ENCODE peak calls at places on chromosomes 16 and 17, in five cellular contexts. H, O, L, P and K are unnamed samples.

GRCh38 chr16:55502801-55503366 is 6.0 kb upstream of the LPCAT2 start:
- DNase-seq in O (peak), H (no peak), P (no peak), L (peak), K (no peak)

GRCh38 chr17:4436846-4437245 is 3.1 kb downstream of the SPNS3 start:
- DNase-seq in P (no peak), O (no peak), L (no peak), H (no peak), K (no peak)

GRCh38 chr17:34913001-34913400 is 48.3 kb downstream of the CCT6B start:
- DNase-seq in H (no peak), O (no peak), P (no peak), L (no peak), K (no peak)

GRCh38 chr17:4939554-4939803 is 367 bp downstream of the SLC25A11 start:
- DNase-seq in P (no peak), H (no peak), O (peak), L (no peak), K (no peak)

GRCh38 chr16:27852116-27852515 is 211.4 kb downstream of the GSG1L start:
- DNase-seq in P (no peak), O (no peak), H (no peak), L (no peak), K (no peak)

GRCh38 chr17:82808006-82808405 is 31.8 kb downstream of the ZNF750 start:
- DNase-seq in O (no peak), H (no peak), P (no peak), L (no peak), K (no peak)

GRCh38 chr17:55230716-55231115 is 34.0 kb upstream of the HLF start:
- DNase-seq in O (no peak), H (no peak), L (no peak), P (no peak), K (no peak)

GRCh38 chr16:22014271-22014873 is 6.5 kb downstream of the MOSMO start:
- DNase-seq in O (no peak), P (no peak), H (no peak), L (no peak), K (no peak)

GRCh38 chr17:69170377-69170776 is 28.7 kb upstream of the ABCA6 start:
- DNase-seq in H (no peak), O (no peak), L (no peak), P (no peak), K (no peak)

GRCh38 chr16:35598696-35599332 is 2139.4 kb downstream of the TP53TG3F start:
- DNase-seq in P (no peak), O (no peak), H (no peak), L (no peak), K (no peak)

GRCh38 chr17:18109935-18110334 is 1.4 kb downstream of the MYO15A start:
- DNase-seq in P (no peak), L (no peak), H (no peak), O (no peak), K (no peak)

GRCh38 chr16:2529061-2529931 is 1.9 kb downstream of the CEMP1 start:
- DNase-seq in O (no peak), L (peak), H (no peak), P (no peak), K (peak)

GRCh38 chr17:49992933-49993422 is 2.0 kb downstream of the DLX3 start:
- DNase-seq in P (no peak), O (no peak), H (no peak), L (no peak), K (no peak)

GRCh38 chr16:79469999-79470398 is 130.5 kb downstream of the MAF start:
- DNase-seq in O (peak), H (no peak), P (no peak), L (no peak), K (no peak)

GRCh38 chr16:23781176-23781575 is 26.4 kb downstream of the CHP2 start:
- DNase-seq in H (no peak), P (no peak), O (no peak), L (no peak), K (no peak)

GRCh38 chr17:40094874-40095273 is 5.5 kb downstream of the NR1D1 start:
- DNase-seq in O (no peak), H (no peak), P (no peak), L (no peak), K (no peak)

GRCh38 chr17:4329838-4330237 is 36.6 kb downstream of the UBE2G1 start:
- DNase-seq in O (no peak), P (no peak), L (peak), H (no peak), K (no peak)

GRCh38 chr16:13809765-13810164 is 110.2 kb upstream of the ERCC4 start:
- DNase-seq in L (no peak), P (no peak), H (no peak), O (no peak), K (no peak)

GRCh38 chr17:42706732-42707131 is 24.4 kb downstream of the CNTNAP1 start:
- DNase-seq in H (no peak), P (no peak), O (no peak), L (no peak), K (no peak)

GRCh38 chr17:58007781-58008706 is 998 bp upstream of the SRSF1 start:
- DNase-seq in O (no peak), L (no peak), P (peak), H (peak), K (no peak)

GRCh38 chr17:30600830-30601494 is 123.8 kb downstream of the GOSR1 start:
- DNase-seq in H (peak), L (peak), P (peak), O (peak), K (no peak)

GRCh38 chr17:15092762-15093161 is 172.4 kb downstream of the PMP22 start:
- DNase-seq in H (no peak), P (no peak), O (no peak), L (peak), K (no peak)

GRCh38 chr17:72890711-72891110 is 201.8 kb downstream of the SLC39A11 start:
- DNase-seq in H (peak), O (no peak), L (peak), P (no peak), K (no peak)

GRCh38 chr17:6427284-6427781 is 7.6 kb downstream of the AIPL1 start:
- DNase-seq in L (peak), O (no peak), P (no peak), H (no peak), K (no peak)

GRCh38 chr17:44204453-44204882 is 4.8 kb upstream of the ATXN7L3 start:
- DNase-seq in L (peak), H (no peak), O (no peak), P (no peak), K (no peak)

GRCh38 chr17:82497483-82498405 is 21.8 kb upstream of the FOXK2 start:
- DNase-seq in O (peak), H (peak), P (no peak), L (peak), K (no peak)

GRCh38 chr16:11824362-11824761 is 27.0 kb downstream of the RSL1D1 start:
- DNase-seq in P (no peak), H (peak), O (peak), L (no peak), K (no peak)

GRCh38 chr16:10693889-10694288 is 841 bp downstream of the TEKT5 start:
- DNase-seq in O (no peak), P (no peak), H (no peak), L (no peak), K (no peak)

GRCh38 chr16:50354629-50355456 is 13.9 kb downstream of the BRD7 start:
- DNase-seq in O (no peak), L (peak), H (peak), P (peak), K (no peak)

GRCh38 chr17:17668358-17668757 is 12.9 kb upstream of the RAI1 start:
- DNase-seq in O (no peak), L (no peak), H (no peak), P (no peak), K (no peak)

GRCh38 chr16:67825119-67825518 is 17.0 kb upstream of the THAP11 start:
- DNase-seq in L (no peak), H (no peak), P (no peak), O (no peak), K (no peak)

GRCh38 chr16:17377360-17378324 is 93.1 kb downstream of the XYLT1 start:
- DNase-seq in H (no peak), O (no peak), L (no peak), P (no peak), K (no peak)

GRCh38 chr17:77740481-77740880 is 218.0 kb upstream of the TNRC6C start:
- DNase-seq in H (no peak), L (no peak), P (no peak), O (no peak), K (no peak)

GRCh38 chr16:11256657-11257130 is 690 bp upstream of the SOCS1 start:
- DNase-seq in H (no peak), P (peak), O (peak), L (peak), K (peak)

GRCh38 chr17:57808882-57809281 is 41.0 kb downstream of the MRPS23 start:
- DNase-seq in L (no peak), O (no peak), H (no peak), P (no peak), K (no peak)

GRCh38 chr17:17401271-17401781 is 75.5 kb upstream of the MED9 start:
- DNase-seq in H (peak), P (peak), L (peak), O (no peak), K (no peak)

GRCh38 chr17:7097940-7098339 is 16.7 kb downstream of the ASGR2 start:
- DNase-seq in L (no peak), P (no peak), O (no peak), H (no peak), K (no peak)

GRCh38 chr17:40949406-40949805 is 12.0 kb upstream of the KRT23 start:
- DNase-seq in H (no peak), P (peak), L (no peak), O (no peak), K (no peak)

GRCh38 chr16:58197314-58198012 is 443 bp downstream of the CSNK2A2 start:
- DNase-seq in O (no peak), H (peak), P (no peak), L (peak), K (no peak)

GRCh38 chr16:74896389-74897370 is 88.2 kb downstream of the WDR59 start:
- DNase-seq in H (no peak), L (peak), P (no peak), O (no peak), K (no peak)